ENCODE peak calls at places on chromosomes 6 and 20, in six cellular contexts. D is Calu3, A is progenitor cell of endocrine pancreas, S is AML-193, M is RWPE2, J is SJSA1. R is an unnamed sample.

GRCh38 chr20:34220581-34220980 is 20.6 kb upstream of the ASIP start:
- DNase-seq in M (no peak), S (no peak), A (no peak), D (no peak), J (peak), R (no peak)

GRCh38 chr20:59836768-59837167 is 96.7 kb downstream of the SYCP2 start:
- DNase-seq in J (no peak), D (no peak), M (peak), A (no peak), S (no peak), R (no peak)

GRCh38 chr6:38459291-38459690 is 180.4 kb downstream of the BTBD9 start:
- DNase-seq in A (no peak), M (no peak), D (no peak), J (no peak), S (no peak), R (no peak)

GRCh38 chr6:14088600-14089168 is 28.9 kb upstream of the CD83 start:
- DNase-seq in D (no peak), M (no peak), S (no peak), A (no peak), J (no peak), R (no peak)

GRCh38 chr20:63745424-63745805 is 5.8 kb downstream of the SLC2A4RG start:
- DNase-seq in M (peak), D (no peak), J (no peak), S (no peak), A (no peak), R (no peak)

GRCh38 chr6:29747688-29748250 is 24.5 kb downstream of the HLA-F start:
- DNase-seq in M (no peak), D (no peak), J (no peak), A (no peak), S (no peak), R (no peak)

GRCh38 chr6:5619249-5619648 is 357.9 kb downstream of the FARS2 start:
- DNase-seq in M (no peak), S (no peak), J (no peak), A (no peak), D (no peak), R (no peak)

GRCh38 chr20:25058051-25058796 is at the start of gene ACSS1:
- DNase-seq in M (peak), A (no peak), D (no peak), J (peak), S (peak), R (no peak)

GRCh38 chr6:19968201-19968600 is 131.0 kb downstream of the ID4 start:
- DNase-seq in S (no peak), D (no peak), A (no peak), M (no peak), J (no peak), R (no peak)

GRCh38 chr6:82013561-82014275 is 233.8 kb downstream of the IBTK start:
- DNase-seq in S (no peak), J (peak), D (no peak), A (no peak), M (no peak), R (no peak)

GRCh38 chr20:39993737-39994136 is 695.3 kb downstream of the MAFB start:
- DNase-seq in S (no peak), D (no peak), J (no peak), M (no peak), A (no peak), R (no peak)

GRCh38 chr6:35050291-35050987 is 90.7 kb downstream of the TCP11 start:
- DNase-seq in D (no peak), S (no peak), M (no peak), A (no peak), J (no peak), R (no peak)

GRCh38 chr6:52663120-52663934 is 7.6 kb upstream of the TMEM14A start:
- DNase-seq in M (no peak), A (no peak), J (peak), D (peak), S (peak), R (no peak)

GRCh38 chr20:25053207-25054132 is 4.5 kb downstream of the ACSS1 start:
- DNase-seq in M (peak), A (no peak), S (peak), D (no peak), J (no peak), R (no peak)

GRCh38 chr6:109743739-109744138 is 52.6 kb downstream of the FIG4 start:
- DNase-seq in A (no peak), J (peak), S (no peak), M (no peak), D (no peak), R (no peak)

GRCh38 chr6:141484726-141485125 is 648.0 kb upstream of the GJE1 start:
- DNase-seq in M (no peak), D (no peak), J (peak), S (peak), A (no peak), R (no peak)